ENCODE peak calls at places on chromosomes 1 and 21, in four cellular contexts. Z, A, B and R are unnamed samples.

GRCh38 chr1:116737855-116738318 is 16.3 kb upstream of the CD2 start:
- DNase-seq in Z (peak; percentile 61), A (no peak), B (no peak), R (no peak)

GRCh38 chr1:170415734-170416372 is 116.1 kb upstream of the GORAB start:
- DNase-seq in Z (no peak), A (no peak), B (no peak), R (peak; percentile 16)

GRCh38 chr1:185373813-185374524 is 56.9 kb upstream of the IVNS1ABP start:
- DNase-seq in Z (peak; percentile 78), A (no peak), B (peak; percentile 68), R (no peak)

GRCh38 chr1:222064388-222065201 is 322.7 kb upstream of the DUSP10 start:
- DNase-seq in Z (no peak), A (no peak), B (peak; percentile 55), R (peak; percentile 79)

GRCh38 chr1:229434005-229434640 is at the start of gene ACTA1:
- DNase-seq in Z (no peak), A (no peak), B (no peak), R (no peak)

GRCh38 chr1:51840743-51841461 is 37.6 kb downstream of the NRDC start:
- DNase-seq in Z (no peak), A (no peak), B (no peak), R (no peak)

GRCh38 chr1:185352067-185352466 is 35.0 kb upstream of the IVNS1ABP start:
- DNase-seq in Z (no peak), A (no peak), B (peak; percentile 63), R (no peak)

GRCh38 chr1:40004857-40005256 is 35.7 kb upstream of the CAP1 start:
- DNase-seq in Z (no peak), A (no peak), B (peak; percentile 93), R (no peak)

GRCh38 chr1:203035111-203036000 is 9.1 kb downstream of the PPFIA4 start:
- DNase-seq in Z (no peak), A (no peak), B (no peak), R (no peak)

GRCh38 chr1:77021637-77022036 is 154.4 kb downstream of the ST6GALNAC5 start:
- DNase-seq in Z (no peak), A (no peak), B (no peak), R (no peak)

GRCh38 chr1:181390350-181391080 is 92.8 kb upstream of the CACNA1E start:
- DNase-seq in Z (no peak), A (no peak), B (peak; percentile 17), R (no peak)

GRCh38 chr1:12014141-12014981 is 4.9 kb upstream of the MIIP start:
- DNase-seq in Z (no peak), A (no peak), B (peak; percentile 86), R (no peak)

GRCh38 chr1:30277415-30277814 is 446.0 kb downstream of the MATN1 start:
- DNase-seq in Z (no peak), A (no peak), B (no peak), R (no peak)

GRCh38 chr1:214857716-214858115 is 224.8 kb upstream of the KCNK2 start:
- DNase-seq in Z (no peak), A (no peak), B (no peak), R (peak; percentile 74)

GRCh38 chr1:234954613-234955012 is 174.0 kb downstream of the TOMM20 start:
- DNase-seq in Z (no peak), A (no peak), B (no peak), R (no peak)

GRCh38 chr1:3465935-3466321 is 11.5 kb downstream of the ARHGEF16 start:
- DNase-seq in Z (peak; percentile 41), A (no peak), B (no peak), R (no peak)

GRCh38 chr1:36510418-36510817 is 27.7 kb upstream of the CSF3R start:
- DNase-seq in Z (no peak), A (no peak), B (no peak), R (no peak)

GRCh38 chr1:160219062-160219929 is 14.1 kb downstream of the PEA15 start:
- DNase-seq in Z (no peak), A (no peak), B (peak; percentile 88), R (peak; percentile 77)

GRCh38 chr1:198679535-198680173 is 40.8 kb downstream of the PTPRC start:
- DNase-seq in Z (peak; percentile 86), A (no peak), B (no peak), R (no peak)

GRCh38 chr21:16588433-16588860 is 858.7 kb downstream of the USP25 start:
- DNase-seq in Z (no peak), A (peak; percentile 13), B (peak; percentile 82), R (peak; percentile 69)
- H3K4me3 ChIP-seq in Z (no peak overlapping the region), A (peak overlapping the region; percentile 79), B (peak overlapping the region; percentile 39), R (peak overlapping the region; percentile 40)

DNA sequence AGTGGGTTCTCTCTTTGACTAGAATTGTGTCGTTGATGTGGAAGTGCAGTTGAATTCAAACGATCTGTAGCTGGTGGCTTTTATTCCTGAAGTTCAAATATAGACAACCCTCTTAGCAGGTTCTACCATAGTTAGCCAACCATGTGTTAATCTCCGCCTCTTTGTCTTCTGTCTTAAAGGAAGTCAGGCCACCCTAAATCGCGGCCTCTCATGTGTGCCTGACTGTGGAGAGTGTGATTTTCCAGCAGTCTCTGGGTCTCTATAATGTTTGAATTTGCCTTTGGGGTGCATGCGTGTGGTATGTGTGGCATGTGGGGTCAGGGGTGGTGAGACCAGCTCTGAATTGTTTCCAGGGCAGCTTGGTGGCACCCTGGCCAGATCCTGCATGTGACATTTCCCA is 244.9 kb downstream of the DISC1 start:
- DNase-seq in Z (no peak), A (no peak), B (no peak), R (no peak)
- TF ChIP-seq CTCF in Z (no peak), A (no peak), B (no peak), R (no peak)

DNA sequence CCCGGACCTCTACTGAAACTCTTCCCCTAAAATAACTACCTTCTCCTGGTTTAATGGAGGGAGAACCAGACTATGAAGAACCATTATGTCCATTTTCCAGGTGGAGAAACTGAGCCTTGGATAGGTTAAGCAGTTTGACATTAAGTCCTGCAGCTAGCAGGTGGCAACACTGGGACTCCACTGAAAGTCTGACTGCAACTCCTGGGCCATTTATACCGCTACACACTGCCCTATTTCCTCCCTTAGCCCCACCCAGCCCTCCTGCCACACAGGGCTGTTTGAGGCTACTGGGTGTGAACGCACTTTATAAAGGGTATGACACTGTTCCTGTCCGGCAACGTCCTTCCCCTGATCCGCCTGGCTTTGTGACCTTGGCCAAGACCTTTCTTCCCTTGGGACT is 511 bp upstream of the INPP5B start:
- DNase-seq in Z (no peak), A (no peak), B (no peak), R (no peak)
- H3K4me3 ChIP-seq in Z (peak overlapping the region; percentile 69), A (peak overlapping the region; percentile 88), B (no peak overlapping the region), R (no peak overlapping the region)

DNA sequence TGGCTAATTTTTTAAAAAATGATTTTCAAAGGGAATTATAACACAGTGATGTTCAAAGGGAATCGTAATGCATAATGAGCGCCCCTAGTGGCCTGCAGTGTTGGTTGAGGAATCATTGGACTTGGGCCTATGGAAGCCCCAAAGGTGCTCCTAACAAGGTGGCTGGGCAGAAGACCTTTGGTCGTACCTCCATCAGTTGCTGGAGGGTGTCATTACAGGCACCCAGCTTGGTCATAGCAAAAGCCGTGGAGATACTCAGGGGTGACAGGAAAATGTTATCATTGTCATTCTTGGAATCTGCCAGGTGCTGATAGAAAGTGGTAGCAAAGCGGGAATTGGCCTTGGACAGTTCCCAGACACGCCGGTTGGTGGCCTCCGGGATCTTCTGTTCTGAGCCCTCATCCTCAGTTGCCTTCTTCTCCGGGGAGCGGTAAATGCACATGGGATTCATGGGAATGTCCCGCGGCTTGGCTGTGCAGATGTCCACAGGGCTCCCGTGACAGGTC is 2.7 kb downstream of the SERPINC1 start:
- DNase-seq in Z (no peak), A (no peak), B (peak; percentile 33), R (peak; percentile 17)
- TF ChIP-seq CTCF in Z (peak; percentile 10), A (no peak), B (peak; percentile 73), R (peak; percentile 72)

DNA sequence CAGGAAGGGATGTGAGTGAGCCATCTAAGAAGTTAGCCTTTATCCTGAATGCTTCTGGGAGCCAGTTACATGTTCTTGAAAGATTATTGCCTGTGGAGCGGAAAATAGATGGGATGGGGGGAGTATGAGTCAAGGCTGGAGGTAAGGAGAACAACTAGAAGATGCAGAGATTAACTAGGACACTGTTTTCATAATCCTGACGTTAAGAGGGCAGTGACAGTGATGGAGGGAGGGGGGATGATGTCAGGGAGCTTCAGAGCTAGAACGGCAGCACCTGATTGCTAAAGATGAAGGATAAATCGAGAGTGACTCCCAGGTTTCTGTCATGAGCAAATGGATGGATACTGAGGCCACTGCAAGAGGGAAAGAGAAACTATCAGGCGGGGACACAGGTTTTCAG is 10.0 kb upstream of the RCSD1 start:
- DNase-seq in Z (no peak), A (no peak), B (no peak), R (no peak)
- H3K4me3 ChIP-seq in Z (no peak overlapping the region), A (no peak overlapping the region), B (no peak overlapping the region), R (no peak overlapping the region)